ENCODE peak calls at places on chromosomes 11 and 22, in nine cellular contexts. One of them, this sample, is unnamed. For H3K9me3, the result is how much of the 10 kb centered on the place peaks cover.

GRCh38 chr22:46584081-46584903 is 35.9 kb upstream of the GRAMD4 start:
- DNase-seq in gastrocnemius medialis: no peak
- DNase-seq in upper lobe of left lung: no peak
- DNase-seq in IMR-90: peak
- DNase-seq in adrenal gland: no peak
- DNase-seq in body of pancreas: peak
- DNase-seq in prostate gland: no peak
- DNase-seq in spleen: peak
- DNase-seq in sigmoid colon: peak
- DNase-seq in this sample: no peak

GRCh38 chr22:29270475-29271271 is 2.6 kb downstream of the EWSR1 start:
- DNase-seq in sigmoid colon: no peak
- DNase-seq in gastrocnemius medialis: no peak
- DNase-seq in prostate gland: no peak
- DNase-seq in IMR-90: peak
- DNase-seq in body of pancreas: no peak
- DNase-seq in adrenal gland: peak
- DNase-seq in spleen: no peak
- DNase-seq in upper lobe of left lung: no peak
- DNase-seq in this sample: no peak

GRCh38 chr11:532512-533048 is 2.8 kb downstream of the HRAS start:
- DNase-seq in adrenal gland: no peak
- DNase-seq in gastrocnemius medialis: no peak
- DNase-seq in prostate gland: no peak
- DNase-seq in body of pancreas: peak
- DNase-seq in spleen: peak
- DNase-seq in upper lobe of left lung: no peak
- DNase-seq in IMR-90: no peak
- DNase-seq in sigmoid colon: no peak
- DNase-seq in this sample: peak

GRCh38 chr22:31177420-31178162 is 17.6 kb downstream of the RNF185 start:
- DNase-seq in spleen: no peak
- DNase-seq in gastrocnemius medialis: no peak
- DNase-seq in IMR-90: peak
- DNase-seq in prostate gland: peak
- DNase-seq in upper lobe of left lung: no peak
- DNase-seq in body of pancreas: no peak
- DNase-seq in adrenal gland: no peak
- DNase-seq in sigmoid colon: no peak
- DNase-seq in this sample: no peak

GRCh38 chr11:110311783-110312578 is 15.6 kb upstream of the RDX start:
- DNase-seq in gastrocnemius medialis: no peak
- DNase-seq in sigmoid colon: no peak
- DNase-seq in body of pancreas: no peak
- DNase-seq in prostate gland: no peak
- DNase-seq in adrenal gland: peak
- DNase-seq in upper lobe of left lung: no peak
- DNase-seq in spleen: no peak
- DNase-seq in IMR-90: peak
- DNase-seq in this sample: no peak

GRCh38 chr11:5280582-5281102 is 10.9 kb upstream of the HBE1 start:
- DNase-seq in adrenal gland: peak
- DNase-seq in spleen: no peak
- DNase-seq in body of pancreas: no peak
- DNase-seq in upper lobe of left lung: peak
- DNase-seq in sigmoid colon: no peak
- DNase-seq in prostate gland: no peak
- DNase-seq in IMR-90: peak
- DNase-seq in gastrocnemius medialis: no peak
- DNase-seq in this sample: no peak

GRCh38 chr11:19089421-19089820 is 27.5 kb upstream of the ZDHHC13 start:
- DNase-seq in prostate gland: no peak
- DNase-seq in upper lobe of left lung: no peak
- DNase-seq in IMR-90: no peak
- DNase-seq in adrenal gland: no peak
- DNase-seq in spleen: no peak
- DNase-seq in sigmoid colon: no peak
- DNase-seq in gastrocnemius medialis: no peak
- DNase-seq in body of pancreas: no peak
- DNase-seq in this sample: no peak

GRCh38 chr11:90133560-90134145 is 810 bp upstream of the NAALAD2 start:
- DNase-seq in body of pancreas: no peak
- DNase-seq in gastrocnemius medialis: no peak
- DNase-seq in IMR-90: no peak
- DNase-seq in upper lobe of left lung: no peak
- DNase-seq in spleen: no peak
- DNase-seq in sigmoid colon: no peak
- DNase-seq in adrenal gland: no peak
- DNase-seq in prostate gland: no peak
- DNase-seq in this sample: no peak

GRCh38 chr22:43862074-43862881 is at the start of gene SULT4A1:
- DNase-seq in adrenal gland: peak
- DNase-seq in prostate gland: no peak
- DNase-seq in body of pancreas: peak
- DNase-seq in sigmoid colon: peak
- DNase-seq in gastrocnemius medialis: no peak
- DNase-seq in spleen: peak
- DNase-seq in IMR-90: peak
- DNase-seq in upper lobe of left lung: no peak
- DNase-seq in this sample: no peak

GRCh38 chr22:29147241-29147919 is 58.3 kb upstream of the EMID1 start:
- DNase-seq in adrenal gland: no peak
- DNase-seq in prostate gland: no peak
- DNase-seq in IMR-90: no peak
- DNase-seq in upper lobe of left lung: no peak
- DNase-seq in body of pancreas: no peak
- DNase-seq in sigmoid colon: peak
- DNase-seq in spleen: peak
- DNase-seq in gastrocnemius medialis: peak
- DNase-seq in this sample: peak

GRCh38 chr11:8296203-8296602 is 32.5 kb upstream of the LMO1 start:
- DNase-seq in body of pancreas: no peak
- DNase-seq in gastrocnemius medialis: no peak
- DNase-seq in sigmoid colon: no peak
- DNase-seq in spleen: no peak
- DNase-seq in upper lobe of left lung: no peak
- DNase-seq in adrenal gland: no peak
- DNase-seq in IMR-90: no peak
- DNase-seq in prostate gland: no peak
- DNase-seq in this sample: no peak

GRCh38 chr11:11864803-11865202 is 23.0 kb downstream of the USP47 start:
- DNase-seq in prostate gland: no peak
- DNase-seq in gastrocnemius medialis: no peak
- DNase-seq in spleen: no peak
- DNase-seq in upper lobe of left lung: no peak
- DNase-seq in adrenal gland: no peak
- DNase-seq in IMR-90: no peak
- DNase-seq in sigmoid colon: no peak
- DNase-seq in body of pancreas: no peak
- DNase-seq in this sample: no peak

GRCh38 chr11:1863352-1864215 is 10.7 kb downstream of the LSP1 start:
- DNase-seq in upper lobe of left lung: peak
- DNase-seq in gastrocnemius medialis: peak
- DNase-seq in body of pancreas: peak
- DNase-seq in IMR-90: peak
- DNase-seq in sigmoid colon: peak
- DNase-seq in spleen: peak
- DNase-seq in adrenal gland: peak
- DNase-seq in prostate gland: peak
- DNase-seq in this sample: peak

GRCh38 chr22:49203091-49203862 is 624.4 kb downstream of the BRD1 start:
- DNase-seq in body of pancreas: no peak
- DNase-seq in spleen: peak
- DNase-seq in IMR-90: no peak
- DNase-seq in adrenal gland: peak
- DNase-seq in sigmoid colon: peak
- DNase-seq in prostate gland: no peak
- DNase-seq in upper lobe of left lung: peak
- DNase-seq in gastrocnemius medialis: no peak
- DNase-seq in this sample: peak

GRCh38 chr22:45671783-45672563 is at the start of gene ATXN10:
- DNase-seq in gastrocnemius medialis: peak
- DNase-seq in prostate gland: peak
- DNase-seq in body of pancreas: peak
- DNase-seq in spleen: peak
- DNase-seq in adrenal gland: peak
- DNase-seq in sigmoid colon: peak
- DNase-seq in IMR-90: peak
- DNase-seq in upper lobe of left lung: peak
- DNase-seq in this sample: peak

GRCh38 chr11:61964941-61965282 is 2.5 kb downstream of the FTH1 start:
- DNase-seq in sigmoid colon: no peak
- DNase-seq in IMR-90: no peak
- DNase-seq in adrenal gland: no peak
- DNase-seq in gastrocnemius medialis: no peak
- DNase-seq in body of pancreas: no peak
- DNase-seq in upper lobe of left lung: no peak
- DNase-seq in prostate gland: no peak
- DNase-seq in spleen: no peak
- DNase-seq in this sample: no peak
- TF ChIP-seq POLR2A in sigmoid colon: no peak
- TF ChIP-seq POLR2A in IMR-90: no peak
- TF ChIP-seq POLR2A in adrenal gland: no peak
- TF ChIP-seq POLR2A in gastrocnemius medialis: no peak
- TF ChIP-seq POLR2A in body of pancreas: no peak
- TF ChIP-seq POLR2A in upper lobe of left lung: no peak
- TF ChIP-seq POLR2A in prostate gland: no peak
- TF ChIP-seq POLR2A in spleen: no peak
- TF ChIP-seq POLR2A in this sample: no peak

GRCh38 chr11:72781313-72782080 is 12.3 kb downstream of the STARD10 start:
- DNase-seq in adrenal gland: no peak
- DNase-seq in body of pancreas: peak
- DNase-seq in prostate gland: peak
- DNase-seq in sigmoid colon: no peak
- DNase-seq in gastrocnemius medialis: no peak
- DNase-seq in upper lobe of left lung: peak
- DNase-seq in spleen: peak
- DNase-seq in IMR-90: no peak
- DNase-seq in this sample: no peak

GRCh38 chr11:72784662-72785061 is 9.2 kb downstream of the STARD10 start:
- DNase-seq in prostate gland: no peak
- DNase-seq in adrenal gland: no peak
- DNase-seq in gastrocnemius medialis: no peak
- DNase-seq in body of pancreas: no peak
- DNase-seq in upper lobe of left lung: no peak
- DNase-seq in spleen: no peak
- DNase-seq in IMR-90: no peak
- DNase-seq in sigmoid colon: no peak
- DNase-seq in this sample: no peak

GRCh38 chr11:72782081-72782920 is 11.5 kb downstream of the STARD10 start:
- DNase-seq in spleen: no peak
- DNase-seq in body of pancreas: peak
- DNase-seq in IMR-90: no peak
- DNase-seq in upper lobe of left lung: no peak
- DNase-seq in gastrocnemius medialis: no peak
- DNase-seq in adrenal gland: no peak
- DNase-seq in sigmoid colon: no peak
- DNase-seq in prostate gland: no peak
- DNase-seq in this sample: no peak

GRCh38 chr11:72781063-72781312 is 12.9 kb downstream of the STARD10 start:
- DNase-seq in gastrocnemius medialis: no peak
- DNase-seq in sigmoid colon: no peak
- DNase-seq in body of pancreas: peak
- DNase-seq in IMR-90: no peak
- DNase-seq in prostate gland: peak
- DNase-seq in upper lobe of left lung: peak
- DNase-seq in adrenal gland: no peak
- DNase-seq in spleen: no peak
- DNase-seq in this sample: no peak

GRCh38 chr11:72783144-72783910 is 10.5 kb downstream of the STARD10 start:
- DNase-seq in body of pancreas: no peak
- DNase-seq in adrenal gland: no peak
- DNase-seq in prostate gland: no peak
- DNase-seq in sigmoid colon: no peak
- DNase-seq in IMR-90: no peak
- DNase-seq in spleen: no peak
- DNase-seq in upper lobe of left lung: no peak
- DNase-seq in gastrocnemius medialis: no peak
- DNase-seq in this sample: no peak
- H3K9me3 ChIP-seq in body of pancreas: under half
- H3K9me3 ChIP-seq in adrenal gland: under half
- H3K9me3 ChIP-seq in prostate gland: under half
- H3K9me3 ChIP-seq in sigmoid colon: under half
- H3K9me3 ChIP-seq in IMR-90: under half
- H3K9me3 ChIP-seq in spleen: under half
- H3K9me3 ChIP-seq in upper lobe of left lung: under half
- H3K9me3 ChIP-seq in gastrocnemius medialis: under half
- H3K9me3 ChIP-seq in this sample: under half

GRCh38 chr22:23786261-23786710 is 480 bp upstream of the SMARCB1 start:
- DNase-seq in sigmoid colon: no peak
- DNase-seq in spleen: no peak
- DNase-seq in adrenal gland: no peak
- DNase-seq in upper lobe of left lung: no peak
- DNase-seq in body of pancreas: no peak
- DNase-seq in prostate gland: peak
- DNase-seq in IMR-90: no peak
- DNase-seq in gastrocnemius medialis: no peak
- DNase-seq in this sample: no peak

GRCh38 chr22:23787910-23788309 is 1.1 kb downstream of the SMARCB1 start:
- DNase-seq in upper lobe of left lung: no peak
- DNase-seq in IMR-90: no peak
- DNase-seq in adrenal gland: no peak
- DNase-seq in prostate gland: no peak
- DNase-seq in sigmoid colon: no peak
- DNase-seq in gastrocnemius medialis: no peak
- DNase-seq in body of pancreas: no peak
- DNase-seq in spleen: no peak
- DNase-seq in this sample: no peak

GRCh38 chr22:23787600-23787896 is 782 bp downstream of the SMARCB1 start:
- DNase-seq in adrenal gland: no peak
- DNase-seq in body of pancreas: no peak
- DNase-seq in IMR-90: no peak
- DNase-seq in sigmoid colon: no peak
- DNase-seq in prostate gland: no peak
- DNase-seq in gastrocnemius medialis: no peak
- DNase-seq in spleen: no peak
- DNase-seq in upper lobe of left lung: no peak
- DNase-seq in this sample: no peak

GRCh38 chr22:23789121-23789520 is 2.4 kb downstream of the SMARCB1 start:
- DNase-seq in IMR-90: no peak
- DNase-seq in spleen: peak
- DNase-seq in body of pancreas: no peak
- DNase-seq in gastrocnemius medialis: no peak
- DNase-seq in sigmoid colon: no peak
- DNase-seq in prostate gland: no peak
- DNase-seq in upper lobe of left lung: no peak
- DNase-seq in adrenal gland: no peak
- DNase-seq in this sample: no peak

GRCh38 chr22:23786752-23787599 is at the start of gene SMARCB1:
- DNase-seq in sigmoid colon: peak
- DNase-seq in upper lobe of left lung: peak
- DNase-seq in spleen: peak
- DNase-seq in adrenal gland: peak
- DNase-seq in gastrocnemius medialis: peak
- DNase-seq in IMR-90: peak
- DNase-seq in prostate gland: peak
- DNase-seq in body of pancreas: peak
- DNase-seq in this sample: peak
- TF ChIP-seq POLR2A in sigmoid colon: no peak
- TF ChIP-seq POLR2A in upper lobe of left lung: peak
- TF ChIP-seq POLR2A in spleen: peak
- TF ChIP-seq POLR2A in adrenal gland: peak
- TF ChIP-seq POLR2A in gastrocnemius medialis: peak
- TF ChIP-seq POLR2A in IMR-90: peak
- TF ChIP-seq POLR2A in prostate gland: peak
- TF ChIP-seq POLR2A in body of pancreas: peak
- TF ChIP-seq POLR2A in this sample: no peak

GRCh38 chr11:54558407-54558806 is 45.4 kb downstream of the OR4C46 start:
- DNase-seq in IMR-90: no peak
- DNase-seq in adrenal gland: no peak
- DNase-seq in body of pancreas: no peak
- DNase-seq in gastrocnemius medialis: no peak
- DNase-seq in upper lobe of left lung: no peak
- DNase-seq in sigmoid colon: no peak
- DNase-seq in prostate gland: no peak
- DNase-seq in spleen: no peak
- DNase-seq in this sample: no peak
- H3K9me3 ChIP-seq in IMR-90: under half
- H3K9me3 ChIP-seq in adrenal gland: under half
- H3K9me3 ChIP-seq in body of pancreas: under half
- H3K9me3 ChIP-seq in gastrocnemius medialis: under half
- H3K9me3 ChIP-seq in upper lobe of left lung: under half
- H3K9me3 ChIP-seq in sigmoid colon: under half
- H3K9me3 ChIP-seq in prostate gland: under half
- H3K9me3 ChIP-seq in spleen: half or more
- H3K9me3 ChIP-seq in this sample: under half

This sample was measured in suprapubic skin.